ENCODE peak calls at places on chromosomes 16 and 17, in ten cellular contexts. C, A, L, D, S, W, Y, U, N and K are unnamed samples.

GRCh38 chr16:88967800-88968588 is 9.0 kb downstream of the CBFA2T3 start:
- DNase-seq in W (no peak), A (no peak), D (no peak), C (peak), L (no peak), S (no peak), U (no peak), N (no peak), Y (no peak), K (no peak)

GRCh38 chr16:2905241-2905987 is 6.3 kb upstream of the FLYWCH1 start:
- DNase-seq in A (peak), Y (peak), C (peak), U (peak), S (peak), N (peak), L (peak), W (peak), D (peak), K (peak)

GRCh38 chr17:16363749-16364536 is 10.7 kb upstream of the CENPV start:
- DNase-seq in U (peak), C (peak), L (peak), W (no peak), N (peak), D (peak), Y (peak), A (peak), S (peak), K (peak)

GRCh38 chr16:67995423-67995822 is 3.9 kb downstream of the DPEP2 start:
- DNase-seq in Y (no peak), N (no peak), U (no peak), S (no peak), W (no peak), L (no peak), D (no peak), C (peak), A (peak), K (no peak)

GRCh38 chr16:89325861-89326471 is 108.5 kb downstream of the ZNF778 start:
- DNase-seq in D (peak), W (no peak), N (no peak), L (no peak), Y (no peak), A (peak), U (peak), S (no peak), C (no peak), K (no peak)

GRCh38 chr16:9443864-9444263 is 352.4 kb downstream of the HAPSTR1 start:
- DNase-seq in W (no peak), S (no peak), U (no peak), A (no peak), N (no peak), D (no peak), C (no peak), L (no peak), Y (no peak), K (no peak)

GRCh38 chr17:73549841-73550430 is 94.3 kb downstream of the SDK2 start:
- DNase-seq in U (no peak), A (no peak), Y (no peak), S (no peak), L (no peak), D (no peak), W (no peak), N (no peak), C (no peak), K (no peak)

GRCh38 chr16:73887895-73888294 is 408.7 kb upstream of the PSMD7 start:
- DNase-seq in W (no peak), C (no peak), D (no peak), L (no peak), N (no peak), Y (no peak), U (no peak), A (no peak), S (no peak), K (no peak)

GRCh38 chr16:54931041-54931756 is 534 bp downstream of the IRX5 start:
- DNase-seq in W (peak), Y (no peak), S (peak), C (no peak), U (no peak), A (peak), D (peak), L (no peak), N (no peak), K (peak)

GRCh38 chr16:16189842-16190241 is 33.5 kb downstream of the ABCC6 start:
- DNase-seq in D (no peak), L (no peak), C (no peak), W (no peak), U (no peak), Y (no peak), A (no peak), S (no peak), N (no peak), K (no peak)

GRCh38 chr17:48513097-48513496 is 17.7 kb downstream of the HOXB1 start:
- DNase-seq in N (no peak), A (no peak), S (no peak), W (no peak), D (no peak), C (no peak), L (no peak), U (no peak), Y (no peak), K (no peak)

GRCh38 chr16:84498859-84499620 is 5.4 kb downstream of the MEAK7 start:
- DNase-seq in D (no peak), W (no peak), S (no peak), Y (no peak), L (no peak), A (no peak), U (no peak), N (no peak), C (no peak), K (no peak)

GRCh38 chr17:76079577-76080206 is 710 bp downstream of the ZACN start:
- DNase-seq in W (no peak), N (no peak), L (no peak), U (no peak), Y (no peak), A (no peak), C (no peak), D (no peak), S (no peak), K (no peak)

GRCh38 chr16:89341274-89341673 is 123.8 kb downstream of the ZNF778 start:
- DNase-seq in N (no peak), Y (no peak), S (no peak), C (no peak), A (no peak), W (no peak), L (no peak), D (no peak), U (no peak), K (no peak)